ENCODE peak calls at places on chromosomes 6 and 20, in ten cellular contexts. One of them, this sample, is unnamed. For H3K4me1, the result is how much of the 10 kb centered on the place peaks cover.

GRCh38 chr6:110938176-110938575 is 20.3 kb upstream of the GTF3C6 start:
- DNase-seq in fibroblast of lung: no peak
- DNase-seq in heart right ventricle: no peak
- DNase-seq in RWPE2: no peak
- DNase-seq in CD4-positive, alpha-beta memory T cell: no peak
- DNase-seq in aorta: no peak
- DNase-seq in transverse colon: no peak
- DNase-seq in neural progenitor cell: no peak
- DNase-seq in left ventricle myocardium inferior: no peak
- DNase-seq in CD8-positive, alpha-beta memory T cell: no peak
- DNase-seq in this sample: no peak

GRCh38 chr20:13261460-13262301 is 40.6 kb downstream of the ISM1 start:
- DNase-seq in fibroblast of lung: peak
- DNase-seq in heart right ventricle: peak
- DNase-seq in RWPE2: no peak
- DNase-seq in CD4-positive, alpha-beta memory T cell: peak
- DNase-seq in aorta: peak
- DNase-seq in transverse colon: peak
- DNase-seq in neural progenitor cell: peak
- DNase-seq in left ventricle myocardium inferior: peak
- DNase-seq in CD8-positive, alpha-beta memory T cell: peak
- DNase-seq in this sample: no peak

GRCh38 chr20:20205141-20205861 is 153.0 kb downstream of the CFAP61 start:
- DNase-seq in fibroblast of lung: no peak
- DNase-seq in heart right ventricle: no peak
- DNase-seq in RWPE2: no peak
- DNase-seq in CD4-positive, alpha-beta memory T cell: no peak
- DNase-seq in aorta: no peak
- DNase-seq in transverse colon: no peak
- DNase-seq in neural progenitor cell: no peak
- DNase-seq in left ventricle myocardium inferior: no peak
- DNase-seq in CD8-positive, alpha-beta memory T cell: no peak
- DNase-seq in this sample: no peak

GRCh38 chr6:32885698-32886286 is 31.8 kb downstream of the PSMB9 start:
- DNase-seq in fibroblast of lung: peak
- DNase-seq in heart right ventricle: no peak
- DNase-seq in RWPE2: no peak
- DNase-seq in CD4-positive, alpha-beta memory T cell: no peak
- DNase-seq in aorta: no peak
- DNase-seq in transverse colon: no peak
- DNase-seq in neural progenitor cell: peak
- DNase-seq in left ventricle myocardium inferior: no peak
- DNase-seq in CD8-positive, alpha-beta memory T cell: no peak
- DNase-seq in this sample: no peak

GRCh38 chr20:44188752-44189151 is 1.8 kb upstream of the JPH2 start:
- DNase-seq in fibroblast of lung: no peak
- DNase-seq in heart right ventricle: no peak
- DNase-seq in RWPE2: no peak
- DNase-seq in CD4-positive, alpha-beta memory T cell: no peak
- DNase-seq in aorta: no peak
- DNase-seq in transverse colon: no peak
- DNase-seq in neural progenitor cell: no peak
- DNase-seq in left ventricle myocardium inferior: no peak
- DNase-seq in CD8-positive, alpha-beta memory T cell: no peak
- DNase-seq in this sample: no peak

GRCh38 chr20:63553933-63554290 is at the start of gene FNDC11:
- DNase-seq in fibroblast of lung: no peak
- DNase-seq in heart right ventricle: peak
- DNase-seq in RWPE2: no peak
- DNase-seq in CD4-positive, alpha-beta memory T cell: peak
- DNase-seq in aorta: no peak
- DNase-seq in transverse colon: peak
- DNase-seq in neural progenitor cell: peak
- DNase-seq in left ventricle myocardium inferior: no peak
- DNase-seq in CD8-positive, alpha-beta memory T cell: peak
- DNase-seq in this sample: no peak

GRCh38 chr20:45419188-45420091 is 3.5 kb downstream of the PIGT start:
- DNase-seq in fibroblast of lung: peak
- DNase-seq in heart right ventricle: peak
- DNase-seq in RWPE2: peak
- DNase-seq in CD4-positive, alpha-beta memory T cell: no peak
- DNase-seq in aorta: peak
- DNase-seq in transverse colon: peak
- DNase-seq in neural progenitor cell: no peak
- DNase-seq in left ventricle myocardium inferior: peak
- DNase-seq in CD8-positive, alpha-beta memory T cell: no peak
- DNase-seq in this sample: no peak

GRCh38 chr6:72850469-72850868 is 228.6 kb downstream of the KCNQ5 start:
- DNase-seq in fibroblast of lung: no peak
- DNase-seq in heart right ventricle: no peak
- DNase-seq in RWPE2: no peak
- DNase-seq in CD4-positive, alpha-beta memory T cell: no peak
- DNase-seq in aorta: no peak
- DNase-seq in transverse colon: no peak
- DNase-seq in neural progenitor cell: no peak
- DNase-seq in left ventricle myocardium inferior: no peak
- DNase-seq in CD8-positive, alpha-beta memory T cell: no peak
- DNase-seq in this sample: no peak

GRCh38 chr6:73452107-73452461 is at the start of gene CGAS:
- DNase-seq in fibroblast of lung: peak
- DNase-seq in heart right ventricle: peak
- DNase-seq in RWPE2: peak
- DNase-seq in CD4-positive, alpha-beta memory T cell: peak
- DNase-seq in aorta: peak
- DNase-seq in transverse colon: peak
- DNase-seq in neural progenitor cell: peak
- DNase-seq in left ventricle myocardium inferior: peak
- DNase-seq in CD8-positive, alpha-beta memory T cell: peak
- DNase-seq in this sample: peak

GRCh38 chr6:27931209-27931608 is 19.0 kb upstream of the OR2B2 start:
- DNase-seq in fibroblast of lung: no peak
- DNase-seq in heart right ventricle: no peak
- DNase-seq in RWPE2: no peak
- DNase-seq in CD4-positive, alpha-beta memory T cell: no peak
- DNase-seq in aorta: no peak
- DNase-seq in transverse colon: no peak
- DNase-seq in neural progenitor cell: no peak
- DNase-seq in left ventricle myocardium inferior: no peak
- DNase-seq in CD8-positive, alpha-beta memory T cell: no peak
- DNase-seq in this sample: no peak

GRCh38 chr20:41786158-41786557 is 168.0 kb upstream of the CHD6 start:
- DNase-seq in fibroblast of lung: peak
- DNase-seq in heart right ventricle: no peak
- DNase-seq in RWPE2: no peak
- DNase-seq in CD4-positive, alpha-beta memory T cell: no peak
- DNase-seq in aorta: no peak
- DNase-seq in transverse colon: no peak
- DNase-seq in neural progenitor cell: no peak
- DNase-seq in left ventricle myocardium inferior: no peak
- DNase-seq in CD8-positive, alpha-beta memory T cell: no peak
- DNase-seq in this sample: no peak

GRCh38 chr20:53829706-53830521 is 236.3 kb upstream of the ZNF217 start:
- DNase-seq in fibroblast of lung: peak
- DNase-seq in heart right ventricle: no peak
- DNase-seq in RWPE2: no peak
- DNase-seq in CD4-positive, alpha-beta memory T cell: no peak
- DNase-seq in aorta: no peak
- DNase-seq in transverse colon: peak
- DNase-seq in neural progenitor cell: no peak
- DNase-seq in left ventricle myocardium inferior: no peak
- DNase-seq in CD8-positive, alpha-beta memory T cell: no peak
- DNase-seq in this sample: no peak

GRCh38 chr20:53832499-53832898 is 237.9 kb downstream of the BCAS1 start:
- DNase-seq in fibroblast of lung: no peak
- DNase-seq in heart right ventricle: no peak
- DNase-seq in RWPE2: no peak
- DNase-seq in CD4-positive, alpha-beta memory T cell: no peak
- DNase-seq in aorta: no peak
- DNase-seq in transverse colon: no peak
- DNase-seq in neural progenitor cell: no peak
- DNase-seq in left ventricle myocardium inferior: no peak
- DNase-seq in CD8-positive, alpha-beta memory T cell: no peak
- DNase-seq in this sample: no peak

GRCh38 chr20:53831228-53831627 is 237.6 kb upstream of the ZNF217 start:
- DNase-seq in fibroblast of lung: no peak
- DNase-seq in heart right ventricle: no peak
- DNase-seq in RWPE2: no peak
- DNase-seq in CD4-positive, alpha-beta memory T cell: no peak
- DNase-seq in aorta: no peak
- DNase-seq in transverse colon: no peak
- DNase-seq in neural progenitor cell: no peak
- DNase-seq in left ventricle myocardium inferior: no peak
- DNase-seq in CD8-positive, alpha-beta memory T cell: no peak
- DNase-seq in this sample: no peak

GRCh38 chr20:53833333-53834043 is 236.9 kb downstream of the BCAS1 start:
- DNase-seq in fibroblast of lung: no peak
- DNase-seq in heart right ventricle: no peak
- DNase-seq in RWPE2: no peak
- DNase-seq in CD4-positive, alpha-beta memory T cell: no peak
- DNase-seq in aorta: no peak
- DNase-seq in transverse colon: no peak
- DNase-seq in neural progenitor cell: no peak
- DNase-seq in left ventricle myocardium inferior: no peak
- DNase-seq in CD8-positive, alpha-beta memory T cell: no peak
- DNase-seq in this sample: no peak

DNA sequence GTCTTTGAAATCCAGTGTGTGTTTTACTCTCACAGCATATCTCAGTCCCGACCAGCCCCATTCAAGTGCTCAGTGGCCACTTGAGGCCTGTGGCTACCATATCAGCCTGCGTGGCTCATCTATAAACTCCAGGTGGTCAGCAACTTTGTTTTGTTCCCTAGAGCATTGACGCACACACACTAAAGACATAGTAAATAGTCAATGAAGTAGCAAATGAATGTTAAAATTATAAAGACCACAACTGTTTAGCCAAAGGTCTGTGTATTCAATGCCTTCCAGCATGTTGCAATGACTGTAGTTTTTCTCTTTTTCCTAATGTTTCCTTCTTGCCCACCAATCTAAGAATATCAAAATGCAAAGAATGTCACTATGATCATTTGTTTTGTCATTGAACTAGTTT is 238.2 kb upstream of the ZNF217 start:
- DNase-seq in fibroblast of lung: no peak
- DNase-seq in heart right ventricle: no peak
- DNase-seq in RWPE2: no peak
- DNase-seq in CD4-positive, alpha-beta memory T cell: no peak
- DNase-seq in aorta: no peak
- DNase-seq in transverse colon: no peak
- DNase-seq in neural progenitor cell: no peak
- DNase-seq in left ventricle myocardium inferior: no peak
- DNase-seq in CD8-positive, alpha-beta memory T cell: no peak
- DNase-seq in this sample: no peak
- H3K27ac ChIP-seq in fibroblast of lung: no peak
- H3K27ac ChIP-seq in heart right ventricle: no peak
- H3K27ac ChIP-seq in RWPE2: peak
- H3K27ac ChIP-seq in CD4-positive, alpha-beta memory T cell: no peak
- H3K27ac ChIP-seq in aorta: no peak
- H3K27ac ChIP-seq in transverse colon: no peak
- H3K27ac ChIP-seq in neural progenitor cell: no peak
- H3K27ac ChIP-seq in left ventricle myocardium inferior: no peak
- H3K27ac ChIP-seq in CD8-positive, alpha-beta memory T cell: no peak
- H3K27ac ChIP-seq in this sample: no peak

DNA sequence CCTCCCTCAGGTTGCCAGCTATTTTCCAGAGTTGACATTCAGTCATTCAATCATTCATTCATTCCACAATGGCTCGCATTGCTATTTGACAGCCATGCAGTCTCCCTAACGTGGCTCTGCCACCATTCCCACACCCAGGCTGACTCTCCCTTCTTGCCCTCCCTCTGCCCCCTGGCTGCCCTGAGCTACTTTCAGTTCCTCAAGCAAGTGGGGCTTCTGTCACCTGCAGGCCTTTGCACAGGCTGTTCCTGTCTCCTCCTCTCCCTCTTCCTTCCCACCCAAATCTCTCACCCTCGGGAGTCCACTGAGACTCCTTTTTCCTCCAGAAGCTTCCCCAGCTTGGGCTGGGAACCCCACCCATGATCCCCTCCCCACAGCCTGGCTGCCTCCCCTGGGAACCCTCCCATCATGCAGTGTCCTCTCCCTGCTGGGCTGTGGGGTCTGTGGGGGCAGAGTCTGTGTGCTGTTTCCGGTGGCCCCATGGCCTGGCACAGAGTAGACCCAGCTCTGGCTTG is 2.6 kb downstream of the PACSIN1 start:
- DNase-seq in fibroblast of lung: no peak
- DNase-seq in heart right ventricle: no peak
- DNase-seq in RWPE2: no peak
- DNase-seq in CD4-positive, alpha-beta memory T cell: no peak
- DNase-seq in aorta: no peak
- DNase-seq in transverse colon: peak
- DNase-seq in neural progenitor cell: no peak
- DNase-seq in left ventricle myocardium inferior: no peak
- DNase-seq in CD8-positive, alpha-beta memory T cell: no peak
- DNase-seq in this sample: no peak
- H3K4me3 ChIP-seq in fibroblast of lung: no peak
- H3K4me3 ChIP-seq in heart right ventricle: no peak
- H3K4me3 ChIP-seq in RWPE2: no peak
- H3K4me3 ChIP-seq in CD4-positive, alpha-beta memory T cell: no peak
- H3K4me3 ChIP-seq in aorta: no peak
- H3K4me3 ChIP-seq in transverse colon: no peak
- H3K4me3 ChIP-seq in neural progenitor cell: no peak
- H3K4me3 ChIP-seq in left ventricle myocardium inferior: no peak
- H3K4me3 ChIP-seq in CD8-positive, alpha-beta memory T cell: no peak
- H3K4me3 ChIP-seq in this sample: no peak

DNA sequence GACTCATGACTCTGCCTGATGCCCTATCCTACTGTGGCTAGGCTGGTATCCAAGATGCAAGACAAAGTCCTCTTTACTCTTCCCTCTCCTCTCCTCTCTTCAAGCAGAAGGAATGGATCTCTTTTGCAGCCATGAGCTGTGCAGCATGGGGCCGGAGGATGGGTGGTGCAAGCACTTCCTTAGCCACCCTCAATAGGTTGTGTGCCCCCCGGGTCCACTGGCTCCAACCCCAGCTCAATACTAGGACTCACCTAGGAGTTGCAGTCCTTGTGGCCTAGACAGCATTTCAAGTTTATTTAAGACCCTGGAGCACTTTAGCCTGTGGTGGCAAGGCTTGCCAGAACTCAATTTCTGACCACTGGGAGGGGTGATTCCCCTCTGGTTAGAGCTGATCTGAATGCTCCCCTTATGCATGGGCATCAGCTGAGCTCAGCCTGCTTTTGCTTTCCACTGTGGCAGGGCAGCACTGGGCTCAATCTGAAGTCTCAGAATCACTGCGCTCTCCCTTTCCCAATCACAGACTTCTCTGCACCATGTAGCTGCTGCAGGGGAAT is 29.0 kb upstream of the GRM4 start:
- DNase-seq in fibroblast of lung: no peak
- DNase-seq in heart right ventricle: no peak
- DNase-seq in RWPE2: no peak
- DNase-seq in CD4-positive, alpha-beta memory T cell: no peak
- DNase-seq in aorta: no peak
- DNase-seq in transverse colon: no peak
- DNase-seq in neural progenitor cell: no peak
- DNase-seq in left ventricle myocardium inferior: no peak
- DNase-seq in CD8-positive, alpha-beta memory T cell: no peak
- DNase-seq in this sample: no peak
- H3K4me1 ChIP-seq in fibroblast of lung: under half
- H3K4me1 ChIP-seq in heart right ventricle: under half
- H3K4me1 ChIP-seq in RWPE2: under half
- H3K4me1 ChIP-seq in CD4-positive, alpha-beta memory T cell: under half
- H3K4me1 ChIP-seq in aorta: under half
- H3K4me1 ChIP-seq in transverse colon: under half
- H3K4me1 ChIP-seq in neural progenitor cell: under half
- H3K4me1 ChIP-seq in left ventricle myocardium inferior: under half
- H3K4me1 ChIP-seq in CD8-positive, alpha-beta memory T cell: under half
- H3K4me1 ChIP-seq in this sample: under half

GRCh38 chr20:853406-853996 is 20.0 kb downstream of the FAM110A start:
- DNase-seq in fibroblast of lung: no peak
- DNase-seq in heart right ventricle: no peak
- DNase-seq in RWPE2: no peak
- DNase-seq in CD4-positive, alpha-beta memory T cell: no peak
- DNase-seq in aorta: no peak
- DNase-seq in transverse colon: no peak
- DNase-seq in neural progenitor cell: no peak
- DNase-seq in left ventricle myocardium inferior: no peak
- DNase-seq in CD8-positive, alpha-beta memory T cell: no peak
- DNase-seq in this sample: no peak
- H3K27ac ChIP-seq in fibroblast of lung: no peak
- H3K27ac ChIP-seq in heart right ventricle: no peak
- H3K27ac ChIP-seq in RWPE2: peak
- H3K27ac ChIP-seq in CD4-positive, alpha-beta memory T cell: no peak
- H3K27ac ChIP-seq in aorta: no peak
- H3K27ac ChIP-seq in transverse colon: no peak
- H3K27ac ChIP-seq in neural progenitor cell: no peak
- H3K27ac ChIP-seq in left ventricle myocardium inferior: no peak
- H3K27ac ChIP-seq in CD8-positive, alpha-beta memory T cell: no peak
- H3K27ac ChIP-seq in this sample: no peak